ENCODE peak calls at places on chromosomes 1 and 21, in ten cellular contexts. One of them, this sample, is unnamed.

GRCh38 chr1:161215079-161215478 is at the start of gene FCER1G:
- DNase-seq in neural progenitor cell: no peak
- DNase-seq in lower lobe of right lung: peak; percentile 85
- DNase-seq in pancreas: no peak
- DNase-seq in body of pancreas: no peak
- DNase-seq in cardiac muscle cell: no peak
- DNase-seq in SJSA1: no peak
- DNase-seq in osteoblast: no peak
- DNase-seq in CD8-positive, alpha-beta T cell: no peak
- DNase-seq in transverse colon: peak; percentile 50
- DNase-seq in this sample: peak; percentile 77

GRCh38 chr21:44874497-44875331 is 1.2 kb upstream of the PTTG1IP start:
- DNase-seq in neural progenitor cell: peak; percentile 49
- DNase-seq in lower lobe of right lung: peak; percentile 85
- DNase-seq in pancreas: peak; percentile 79
- DNase-seq in body of pancreas: peak; percentile 68
- DNase-seq in cardiac muscle cell: peak; percentile 50
- DNase-seq in SJSA1: peak; percentile 75
- DNase-seq in osteoblast: peak; percentile 76
- DNase-seq in CD8-positive, alpha-beta T cell: peak; percentile 36
- DNase-seq in transverse colon: peak; percentile 57
- DNase-seq in this sample: peak; percentile 95

GRCh38 chr1:50266509-50266908 is 156.7 kb downstream of the DMRTA2 start:
- DNase-seq in neural progenitor cell: no peak
- DNase-seq in lower lobe of right lung: no peak
- DNase-seq in pancreas: no peak
- DNase-seq in body of pancreas: no peak
- DNase-seq in cardiac muscle cell: peak; percentile 60
- DNase-seq in SJSA1: no peak
- DNase-seq in osteoblast: no peak
- DNase-seq in CD8-positive, alpha-beta T cell: no peak
- DNase-seq in transverse colon: no peak
- DNase-seq in this sample: no peak

GRCh38 chr1:109527098-109527811 is 12.4 kb upstream of the GPR61 start:
- DNase-seq in neural progenitor cell: no peak
- DNase-seq in lower lobe of right lung: no peak
- DNase-seq in pancreas: no peak
- DNase-seq in body of pancreas: no peak
- DNase-seq in cardiac muscle cell: no peak
- DNase-seq in SJSA1: no peak
- DNase-seq in osteoblast: no peak
- DNase-seq in CD8-positive, alpha-beta T cell: no peak
- DNase-seq in transverse colon: no peak
- DNase-seq in this sample: no peak

GRCh38 chr1:59738591-59739015 is 76.1 kb upstream of the HOOK1 start:
- DNase-seq in neural progenitor cell: no peak
- DNase-seq in lower lobe of right lung: no peak
- DNase-seq in pancreas: no peak
- DNase-seq in body of pancreas: no peak
- DNase-seq in cardiac muscle cell: peak; percentile 87
- DNase-seq in SJSA1: no peak
- DNase-seq in osteoblast: peak; percentile 56
- DNase-seq in CD8-positive, alpha-beta T cell: no peak
- DNase-seq in transverse colon: no peak
- DNase-seq in this sample: no peak

GRCh38 chr1:59025898-59026426 is 242.1 kb upstream of the JUN start:
- DNase-seq in neural progenitor cell: no peak
- DNase-seq in lower lobe of right lung: no peak
- DNase-seq in pancreas: no peak
- DNase-seq in body of pancreas: no peak
- DNase-seq in cardiac muscle cell: peak; percentile 15
- DNase-seq in SJSA1: no peak
- DNase-seq in osteoblast: peak; percentile 41
- DNase-seq in CD8-positive, alpha-beta T cell: no peak
- DNase-seq in transverse colon: no peak
- DNase-seq in this sample: no peak

GRCh38 chr21:28431022-28431421 is 561.7 kb downstream of the LTN1 start:
- DNase-seq in neural progenitor cell: no peak
- DNase-seq in lower lobe of right lung: no peak
- DNase-seq in pancreas: no peak
- DNase-seq in body of pancreas: no peak
- DNase-seq in cardiac muscle cell: no peak
- DNase-seq in SJSA1: no peak
- DNase-seq in osteoblast: peak; percentile 58
- DNase-seq in CD8-positive, alpha-beta T cell: no peak
- DNase-seq in transverse colon: no peak
- DNase-seq in this sample: no peak

GRCh38 chr1:85216697-85217096 is 15.9 kb upstream of the SYDE2 start:
- DNase-seq in neural progenitor cell: no peak
- DNase-seq in lower lobe of right lung: no peak
- DNase-seq in pancreas: no peak
- DNase-seq in body of pancreas: no peak
- DNase-seq in cardiac muscle cell: no peak
- DNase-seq in SJSA1: no peak
- DNase-seq in osteoblast: no peak
- DNase-seq in CD8-positive, alpha-beta T cell: no peak
- DNase-seq in transverse colon: no peak
- DNase-seq in this sample: no peak

GRCh38 chr21:36747815-36748381 is 49.0 kb downstream of the SIM2 start:
- DNase-seq in neural progenitor cell: peak; percentile 93
- DNase-seq in lower lobe of right lung: no peak
- DNase-seq in pancreas: peak; percentile 92
- DNase-seq in body of pancreas: peak; percentile 52
- DNase-seq in cardiac muscle cell: peak; percentile 51
- DNase-seq in SJSA1: peak; percentile 64
- DNase-seq in osteoblast: peak; percentile 99
- DNase-seq in CD8-positive, alpha-beta T cell: no peak
- DNase-seq in transverse colon: peak; percentile 60
- DNase-seq in this sample: no peak

GRCh38 chr1:214840366-214840765 is 237.4 kb downstream of the CENPF start:
- DNase-seq in neural progenitor cell: no peak
- DNase-seq in lower lobe of right lung: no peak
- DNase-seq in pancreas: no peak
- DNase-seq in body of pancreas: no peak
- DNase-seq in cardiac muscle cell: peak; percentile 11
- DNase-seq in SJSA1: no peak
- DNase-seq in osteoblast: no peak
- DNase-seq in CD8-positive, alpha-beta T cell: no peak
- DNase-seq in transverse colon: no peak
- DNase-seq in this sample: no peak

GRCh38 chr1:111737216-111738132 is 1.7 kb downstream of the INKA2 start:
- DNase-seq in neural progenitor cell: peak; percentile 25
- DNase-seq in lower lobe of right lung: no peak
- DNase-seq in pancreas: no peak
- DNase-seq in body of pancreas: no peak
- DNase-seq in cardiac muscle cell: no peak
- DNase-seq in SJSA1: no peak
- DNase-seq in osteoblast: peak; percentile 53
- DNase-seq in CD8-positive, alpha-beta T cell: no peak
- DNase-seq in transverse colon: no peak
- DNase-seq in this sample: no peak

GRCh38 chr1:234546387-234546704 is 63.6 kb downstream of the IRF2BP2 start:
- DNase-seq in neural progenitor cell: no peak
- DNase-seq in lower lobe of right lung: no peak
- DNase-seq in pancreas: no peak
- DNase-seq in body of pancreas: no peak
- DNase-seq in cardiac muscle cell: no peak
- DNase-seq in SJSA1: no peak
- DNase-seq in osteoblast: no peak
- DNase-seq in CD8-positive, alpha-beta T cell: no peak
- DNase-seq in transverse colon: no peak
- DNase-seq in this sample: no peak

GRCh38 chr1:118333601-118334241 is 148.7 kb upstream of the SPAG17 start:
- DNase-seq in neural progenitor cell: no peak
- DNase-seq in lower lobe of right lung: no peak
- DNase-seq in pancreas: no peak
- DNase-seq in body of pancreas: no peak
- DNase-seq in cardiac muscle cell: no peak
- DNase-seq in SJSA1: no peak
- DNase-seq in osteoblast: no peak
- DNase-seq in CD8-positive, alpha-beta T cell: no peak
- DNase-seq in transverse colon: no peak
- DNase-seq in this sample: no peak

GRCh38 chr1:62076286-62076685 is 118.4 kb upstream of the L1TD1 start:
- DNase-seq in neural progenitor cell: no peak
- DNase-seq in lower lobe of right lung: no peak
- DNase-seq in pancreas: no peak
- DNase-seq in body of pancreas: peak; percentile 28
- DNase-seq in cardiac muscle cell: peak; percentile 87
- DNase-seq in SJSA1: no peak
- DNase-seq in osteoblast: no peak
- DNase-seq in CD8-positive, alpha-beta T cell: no peak
- DNase-seq in transverse colon: no peak
- DNase-seq in this sample: no peak

GRCh38 chr1:9320520-9321479 is 28.1 kb downstream of the SPSB1 start:
- DNase-seq in neural progenitor cell: peak; percentile 65
- DNase-seq in lower lobe of right lung: no peak
- DNase-seq in pancreas: no peak
- DNase-seq in body of pancreas: no peak
- DNase-seq in cardiac muscle cell: no peak
- DNase-seq in SJSA1: peak; percentile 70
- DNase-seq in osteoblast: peak; percentile 70
- DNase-seq in CD8-positive, alpha-beta T cell: no peak
- DNase-seq in transverse colon: no peak
- DNase-seq in this sample: no peak
- H3K4me1 ChIP-seq in neural progenitor cell: peaks cover 23% of the 10 kb centered on the region
- H3K4me1 ChIP-seq in lower lobe of right lung: peaks cover 63% of the 10 kb centered on the region
- H3K4me1 ChIP-seq in pancreas: no peaks in the 10 kb centered on the region
- H3K4me1 ChIP-seq in body of pancreas: peaks cover 38% of the 10 kb centered on the region
- H3K4me1 ChIP-seq in cardiac muscle cell: peaks cover 25% of the 10 kb centered on the region
- H3K4me1 ChIP-seq in SJSA1: peaks cover 71% of the 10 kb centered on the region
- H3K4me1 ChIP-seq in osteoblast: peaks cover 29% of the 10 kb centered on the region
- H3K4me1 ChIP-seq in CD8-positive, alpha-beta T cell: no peaks in the 10 kb centered on the region
- H3K4me1 ChIP-seq in transverse colon: peaks cover 95% of the 10 kb centered on the region
- H3K4me1 ChIP-seq in this sample: no peaks in the 10 kb centered on the region

DNA sequence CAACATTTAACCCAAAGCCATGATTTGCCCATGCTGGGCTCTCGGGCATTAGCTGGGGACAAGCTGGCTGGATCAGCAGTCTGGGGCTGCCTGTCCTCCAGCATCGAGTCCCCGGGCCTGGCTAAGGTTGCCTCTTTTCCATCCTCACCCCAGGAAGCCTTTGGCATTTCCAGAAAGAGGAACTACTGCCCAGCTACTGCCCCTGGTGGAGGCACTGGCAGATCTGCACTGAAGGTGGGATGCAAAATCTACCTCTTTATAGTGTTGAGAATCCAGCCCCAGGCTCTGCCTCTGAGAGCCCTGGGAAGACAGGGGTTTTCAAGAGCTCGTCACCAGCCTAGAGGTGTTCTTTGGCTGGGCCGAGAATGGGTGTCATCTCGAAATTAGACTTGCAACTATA is 635.9 kb downstream of the MATN1 start:
- DNase-seq in neural progenitor cell: peak; percentile 69
- DNase-seq in lower lobe of right lung: no peak
- DNase-seq in pancreas: no peak
- DNase-seq in body of pancreas: no peak
- DNase-seq in cardiac muscle cell: no peak
- DNase-seq in SJSA1: no peak
- DNase-seq in osteoblast: peak; percentile 85
- DNase-seq in CD8-positive, alpha-beta T cell: no peak
- DNase-seq in transverse colon: no peak
- DNase-seq in this sample: no peak
- H3K4me3 ChIP-seq in neural progenitor cell: no peak overlapping the region
- H3K4me3 ChIP-seq in lower lobe of right lung: no peak overlapping the region
- H3K4me3 ChIP-seq in pancreas: no peak overlapping the region
- H3K4me3 ChIP-seq in body of pancreas: no peak overlapping the region
- H3K4me3 ChIP-seq in cardiac muscle cell: no peak overlapping the region
- H3K4me3 ChIP-seq in SJSA1: no peak overlapping the region
- H3K4me3 ChIP-seq in osteoblast: no peak overlapping the region
- H3K4me3 ChIP-seq in CD8-positive, alpha-beta T cell: no peak overlapping the region
- H3K4me3 ChIP-seq in transverse colon: no peak overlapping the region
- H3K4me3 ChIP-seq in this sample: no peak overlapping the region

GRCh38 chr1:189269011-189269410 is 1208.7 kb downstream of the BRINP3 start:
- DNase-seq in neural progenitor cell: peak; percentile 60
- DNase-seq in lower lobe of right lung: no peak
- DNase-seq in pancreas: no peak
- DNase-seq in body of pancreas: no peak
- DNase-seq in cardiac muscle cell: peak; percentile 19
- DNase-seq in SJSA1: no peak
- DNase-seq in osteoblast: no peak
- DNase-seq in CD8-positive, alpha-beta T cell: no peak
- DNase-seq in transverse colon: no peak
- DNase-seq in this sample: no peak
- H3K9me3 ChIP-seq in neural progenitor cell: peaks cover 12% of the 10 kb centered on the region
- H3K9me3 ChIP-seq in lower lobe of right lung: peaks cover 38% of the 10 kb centered on the region
- H3K9me3 ChIP-seq in pancreas: peaks cover 3% of the 10 kb centered on the region
- H3K9me3 ChIP-seq in body of pancreas: no peaks in the 10 kb centered on the region
- H3K9me3 ChIP-seq in cardiac muscle cell: no peaks in the 10 kb centered on the region
- H3K9me3 ChIP-seq in SJSA1: peaks cover 6% of the 10 kb centered on the region
- H3K9me3 ChIP-seq in osteoblast: peaks cover 3% of the 10 kb centered on the region
- H3K9me3 ChIP-seq in CD8-positive, alpha-beta T cell: peaks cover 9% of the 10 kb centered on the region
- H3K9me3 ChIP-seq in transverse colon: peaks cover 17% of the 10 kb centered on the region
- H3K9me3 ChIP-seq in this sample: peaks cover 37% of the 10 kb centered on the region

DNA sequence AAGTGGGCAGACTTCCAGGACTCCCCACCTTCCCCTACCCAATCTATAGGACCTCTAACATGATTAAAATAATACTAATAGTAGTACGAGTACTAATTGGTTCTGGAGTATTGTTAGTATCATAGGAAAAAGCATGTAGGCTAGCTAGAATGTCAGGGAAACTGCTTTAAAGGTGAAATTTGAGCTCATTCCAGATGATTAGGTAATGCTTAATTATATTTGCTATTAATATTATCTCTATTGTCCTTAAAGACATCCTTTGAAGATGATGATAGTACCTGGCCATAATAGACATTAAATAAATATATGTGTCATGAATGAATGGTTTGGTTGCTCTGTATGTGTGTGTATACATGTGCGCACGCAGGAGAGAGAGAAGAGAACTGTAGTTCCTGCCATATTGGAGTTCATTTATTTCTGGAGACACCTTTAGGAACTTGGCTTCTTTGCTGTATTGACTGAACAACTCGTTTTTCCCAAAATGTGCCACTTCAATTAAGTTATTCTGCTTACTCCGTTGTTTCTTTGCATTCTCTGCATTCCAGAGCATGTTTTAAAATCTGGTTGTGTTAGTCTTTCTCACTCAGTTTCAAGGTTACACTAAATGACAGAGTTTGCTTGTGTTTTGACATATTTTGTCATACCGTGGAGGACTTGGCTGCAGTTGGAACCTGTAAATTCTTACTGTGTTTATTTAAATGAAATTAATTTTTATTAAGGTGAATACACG is 117.1 kb downstream of the OSBPL9 start:
- DNase-seq in neural progenitor cell: no peak
- DNase-seq in lower lobe of right lung: no peak
- DNase-seq in pancreas: no peak
- DNase-seq in body of pancreas: no peak
- DNase-seq in cardiac muscle cell: peak; percentile 12
- DNase-seq in SJSA1: no peak
- DNase-seq in osteoblast: no peak
- DNase-seq in CD8-positive, alpha-beta T cell: no peak
- DNase-seq in transverse colon: no peak
- DNase-seq in this sample: no peak
- H3K4me1 ChIP-seq in neural progenitor cell: peaks cover 27% of the 10 kb centered on the region
- H3K4me1 ChIP-seq in lower lobe of right lung: peaks cover 58% of the 10 kb centered on the region
- H3K4me1 ChIP-seq in pancreas: peaks cover 65% of the 10 kb centered on the region
- H3K4me1 ChIP-seq in body of pancreas: peaks cover 85% of the 10 kb centered on the region
- H3K4me1 ChIP-seq in cardiac muscle cell: peaks cover 66% of the 10 kb centered on the region
- H3K4me1 ChIP-seq in SJSA1: peaks cover 63% of the 10 kb centered on the region
- H3K4me1 ChIP-seq in osteoblast: peaks cover 18% of the 10 kb centered on the region
- H3K4me1 ChIP-seq in CD8-positive, alpha-beta T cell: peaks cover 21% of the 10 kb centered on the region
- H3K4me1 ChIP-seq in transverse colon: peaks cover 50% of the 10 kb centered on the region
- H3K4me1 ChIP-seq in this sample: peaks cover 50% of the 10 kb centered on the region

This sample was measured in kidney.